ENCODE peak calls at places on chromosome 19, in four cellular contexts. Z is ovary, C is AG04450, P is tibial nerve. Y is an unnamed sample. For H3K27me3, the result is how much of the 10 kb centered on the place peaks cover.

GRCh38 chr19:6017576-6017975 is 39.6 kb upstream of the RANBP3 start:
- DNase-seq in Z (no peak), C (no peak), P (no peak), Y (no peak)

GRCh38 chr19:6736169-6736916 is 1.0 kb downstream of the GPR108 start:
- DNase-seq in Z (peak), C (peak), P (peak), Y (peak)

GRCh38 chr19:28018499-28018898 is 1194.5 kb downstream of the UQCRFS1 start:
- DNase-seq in Z (no peak), C (no peak), P (no peak), Y (no peak)

GRCh38 chr19:3323026-3323425 is 43.4 kb upstream of the NFIC start:
- DNase-seq in Z (no peak), C (no peak), P (no peak), Y (no peak)

GRCh38 chr19:43416951-43417623 is 2.4 kb downstream of the TEX101 start:
- DNase-seq in Z (no peak), C (no peak), P (no peak), Y (no peak)

GRCh38 chr19:5268801-5269200 is 71.8 kb downstream of the PTPRS start:
- DNase-seq in Z (no peak), C (no peak), P (no peak), Y (no peak)

GRCh38 chr19:19737559-19738332 is 4.8 kb upstream of the ZNF14 start:
- DNase-seq in Z (no peak), C (no peak), P (no peak), Y (no peak)

GRCh38 chr19:42596391-42597071 is 1.8 kb upstream of the CEACAM8 start:
- DNase-seq in Z (no peak), C (no peak), P (no peak), Y (peak)

GRCh38 chr19:46718934-46719551 is 2.1 kb upstream of the PRKD2 start:
- DNase-seq in Z (no peak), C (no peak), P (no peak), Y (no peak)

GRCh38 chr19:6733338-6734095 is 3.9 kb downstream of the GPR108 start:
- DNase-seq in Z (no peak), C (no peak), P (no peak), Y (no peak)

GRCh38 chr19:35264281-35265125 is 4.3 kb upstream of the USF2 start:
- DNase-seq in Z (no peak), C (no peak), P (no peak), Y (no peak)

GRCh38 chr19:35220315-35220921 is 8.1 kb downstream of the FAM187B start:
- DNase-seq in Z (no peak), C (no peak), P (no peak), Y (no peak)

GRCh38 chr19:53881482-53882390 is at the start of gene PRKCG:
- DNase-seq in Z (no peak), C (no peak), P (no peak), Y (no peak)

GRCh38 chr19:33273881-33274662 is 28.3 kb downstream of the CEBPA start:
- DNase-seq in Z (no peak), C (peak), P (peak), Y (peak)

GRCh38 chr19:52270266-52270885 is 989 bp downstream of the ZNF766 start:
- DNase-seq in Z (no peak), C (no peak), P (no peak), Y (peak)

GRCh38 chr19:42480335-42481095 is 37.8 kb upstream of the CXCL17 start:
- DNase-seq in Z (no peak), C (no peak), P (no peak), Y (no peak)

GRCh38 chr19:5480427-5480836 is 25.2 kb downstream of the ZNRF4 start:
- DNase-seq in Z (no peak), C (no peak), P (no peak), Y (no peak)

GRCh38 chr19:46100344-46100743 is 24.1 kb downstream of the IGFL3 start:
- DNase-seq in Z (no peak), C (no peak), P (no peak), Y (no peak)

GRCh38 chr19:14381689-14382474 is 638 bp downstream of the ADGRE5 start:
- DNase-seq in Z (peak), C (no peak), P (peak), Y (peak)

GRCh38 chr19:35330475-35330874 is 1.5 kb downstream of the CD22 start:
- DNase-seq in Z (no peak), C (no peak), P (no peak), Y (no peak)

GRCh38 chr19:8466018-8466417 is 21.2 kb downstream of the HNRNPM start:
- DNase-seq in Z (no peak), C (peak), P (no peak), Y (no peak)

GRCh38 chr19:23882493-23882892 is 32.2 kb upstream of the ZNF726 start:
- DNase-seq in Z (no peak), C (no peak), P (no peak), Y (no peak)

GRCh38 chr19:19627716-19628498 is at the start of gene LPAR2:
- DNase-seq in Z (peak), C (no peak), P (no peak), Y (no peak)

GRCh38 chr19:54096642-54097106 is 3.9 kb downstream of the OSCAR start:
- DNase-seq in Z (no peak), C (no peak), P (peak), Y (peak)

GRCh38 chr19:46654621-46655152 is 6.3 kb downstream of the DACT3 start:
- DNase-seq in Z (no peak), C (no peak), P (no peak), Y (no peak)

GRCh38 chr19:45601115-45601514 is 897 bp downstream of the GPR4 start:
- DNase-seq in Z (no peak), C (no peak), P (no peak), Y (no peak)

GRCh38 chr19:44757057-44757734 is 8.7 kb downstream of the BCL3 start:
- DNase-seq in Z (peak), C (no peak), P (peak), Y (no peak)

GRCh38 chr19:34135033-34135370 is 37.3 kb upstream of the LSM14A start:
- DNase-seq in Z (no peak), C (no peak), P (no peak), Y (no peak)

GRCh38 chr19:5313307-5313706 is 27.3 kb downstream of the PTPRS start:
- DNase-seq in Z (no peak), C (no peak), P (no peak), Y (no peak)

GRCh38 chr19:35703343-35703742 is 1.0 kb upstream of the ZBTB32 start:
- DNase-seq in Z (no peak), C (no peak), P (no peak), Y (no peak)

DNA sequence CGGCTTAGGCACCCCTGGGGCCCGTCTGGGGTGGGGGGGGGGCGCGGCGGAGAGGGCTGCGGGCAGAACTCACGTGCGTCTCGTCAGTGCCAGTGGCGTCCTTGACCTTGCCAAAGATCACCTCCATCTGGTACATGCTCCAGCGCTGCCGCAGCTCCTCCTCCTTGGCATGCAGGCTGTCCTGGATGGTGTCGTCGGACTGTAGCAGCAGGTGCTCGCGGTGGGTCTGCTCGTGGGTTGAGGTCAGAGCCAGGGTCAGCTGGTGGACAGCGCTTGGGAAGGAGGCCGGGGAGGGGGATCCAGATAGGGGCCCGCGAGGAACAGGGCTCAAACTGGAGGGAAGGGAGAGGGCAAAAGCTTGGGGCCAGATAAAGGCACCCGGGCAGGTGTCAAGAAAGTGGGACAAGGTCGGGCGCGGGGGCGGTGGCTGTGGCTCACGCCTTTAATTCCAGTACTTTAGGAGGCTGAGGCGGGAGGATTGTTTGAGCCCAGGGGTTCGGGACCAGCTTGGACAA is 4.7 kb upstream of the RGL3 start:
- DNase-seq in Z (no peak), C (no peak), P (no peak), Y (no peak)
- H3K27me3 ChIP-seq in Z (under half), C (under half), P (under half), Y (under half)

GRCh38 chr19:591099-591958 is 1.6 kb downstream of the HCN2 start:
- DNase-seq in Z (no peak), C (no peak), P (no peak), Y (no peak)
- H3K27me3 ChIP-seq in Z (under half), C (under half), P (under half), Y (under half)

GRCh38 chr19:50925734-50926133 is 14.5 kb upstream of the KLK4 start:
- DNase-seq in Z (no peak), C (no peak), P (no peak), Y (no peak)
- H3K27me3 ChIP-seq in Z (under half), C (under half), P (under half), Y (under half)

GRCh38 chr19:49830766-49831165 is 12.7 kb downstream of the MED25 start:
- DNase-seq in Z (no peak), C (no peak), P (no peak), Y (no peak)

GRCh38 chr19:49827034-49827433 is 8.9 kb downstream of the MED25 start:
- DNase-seq in Z (no peak), C (no peak), P (no peak), Y (no peak)

GRCh38 chr19:49829200-49829599 is 11.1 kb downstream of the MED25 start:
- DNase-seq in Z (no peak), C (no peak), P (no peak), Y (no peak)

GRCh38 chr19:49831592-49831991 is 13.5 kb downstream of the MED25 start:
- DNase-seq in Z (no peak), C (no peak), P (no peak), Y (peak)

GRCh38 chr19:49829721-49830120 is 11.6 kb downstream of the MED25 start:
- DNase-seq in Z (no peak), C (no peak), P (no peak), Y (no peak)
- H3K27me3 ChIP-seq in Z (under half), C (under half), P (under half), Y (under half)

DNA sequence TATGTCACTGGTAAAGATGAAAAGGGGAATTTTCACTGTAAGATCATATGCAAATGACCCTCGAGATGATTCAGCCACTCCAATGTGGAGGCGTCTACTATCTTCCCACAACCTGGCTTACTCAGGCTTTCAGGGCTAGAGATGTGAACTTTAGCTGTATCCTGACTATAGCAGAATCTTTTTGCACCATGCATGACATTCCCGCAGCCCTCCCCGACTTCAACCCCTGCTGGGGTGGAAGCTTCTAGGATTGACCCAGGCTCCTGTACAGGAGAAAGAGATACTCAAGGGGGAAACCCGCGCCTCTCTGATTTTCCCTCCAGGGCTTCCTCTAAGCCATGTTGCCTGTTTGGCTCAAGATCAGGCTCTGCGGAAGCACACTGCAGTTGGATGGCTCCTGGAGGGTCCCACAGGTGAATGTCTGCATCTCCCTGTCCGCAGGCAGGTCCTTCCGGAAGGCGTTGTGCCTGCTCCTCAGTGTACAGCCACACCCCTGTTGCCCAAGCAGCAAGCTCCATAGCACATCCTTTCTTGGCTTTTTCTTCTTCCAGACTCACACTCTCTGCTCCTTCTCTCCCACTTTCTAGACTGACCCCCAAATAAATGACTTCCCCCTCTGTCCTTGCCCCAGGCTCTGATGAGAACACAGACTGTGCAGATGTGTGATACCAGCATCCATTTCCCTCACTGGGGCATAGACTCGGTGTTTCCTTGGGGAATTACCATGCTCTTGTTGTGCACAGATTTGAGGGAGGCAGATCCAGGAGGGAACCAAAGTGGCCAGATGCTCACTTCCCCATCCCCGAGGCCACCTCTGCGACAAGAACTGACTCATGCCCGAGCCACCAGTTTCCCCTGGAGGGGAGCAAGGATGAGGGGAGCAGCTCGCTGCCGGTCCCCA is 29.1 kb upstream of the POP4 start:
- DNase-seq in Z (no peak), C (no peak), P (no peak), Y (no peak)
- H3K27me3 ChIP-seq in Z (under half), C (under half), P (under half), Y (under half)

GRCh38 chr19:39310558-39311311 is 9.9 kb downstream of the LRFN1 start:
- DNase-seq in Z (no peak), C (no peak), P (no peak), Y (no peak)
- H3K27me3 ChIP-seq in Z (under half), C (under half), P (under half), Y (under half)

GRCh38 chr19:31347828-31348314 is 1.4 kb downstream of the TSHZ3 start:
- DNase-seq in Z (peak), C (no peak), P (peak), Y (no peak)

GRCh38 chr19:31350033-31350692 is 927 bp upstream of the TSHZ3 start:
- DNase-seq in Z (peak), C (no peak), P (no peak), Y (no peak)

GRCh38 chr19:31347356-31347755 is 1.9 kb downstream of the TSHZ3 start:
- DNase-seq in Z (no peak), C (no peak), P (no peak), Y (no peak)

GRCh38 chr19:31349160-31349881 is at the start of gene TSHZ3:
- DNase-seq in Z (peak), C (no peak), P (peak), Y (peak)

DNA sequence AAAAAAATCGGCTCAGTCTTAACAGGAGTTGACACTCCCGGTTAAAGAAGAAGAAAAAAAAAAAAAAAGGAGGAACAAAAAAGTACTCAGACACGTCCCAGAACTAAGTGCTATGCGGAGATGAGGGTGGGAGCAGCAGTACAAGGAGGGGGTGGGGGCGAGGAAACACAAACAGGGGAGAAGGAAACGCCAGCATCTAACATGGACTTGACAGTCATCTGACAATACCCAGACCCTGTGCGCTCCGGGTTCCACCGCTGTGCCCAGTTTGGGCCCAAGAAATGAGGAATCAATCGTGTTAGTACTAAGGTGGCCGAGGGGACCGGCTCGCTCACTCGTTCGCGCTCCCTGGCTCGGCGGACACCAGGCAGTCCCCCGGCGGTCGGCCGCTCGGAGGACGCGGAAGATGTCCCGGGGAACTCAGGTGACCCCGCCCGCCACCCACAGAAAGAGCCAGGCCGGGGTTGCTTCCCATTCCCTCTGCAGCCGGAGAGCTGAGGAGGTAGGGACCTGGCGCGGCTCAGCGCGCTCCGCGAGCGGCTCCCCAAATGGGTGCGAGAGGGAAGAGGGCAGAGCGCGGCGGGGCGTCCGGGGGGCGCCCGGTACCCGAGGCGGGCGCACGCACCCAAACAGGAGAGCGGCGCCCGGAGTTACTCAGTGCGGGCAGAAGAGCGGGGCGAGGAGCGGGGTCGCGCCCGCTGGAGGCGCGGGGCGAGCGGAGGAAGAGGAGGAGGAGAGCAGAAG is 648 bp downstream of the TSHZ3 start:
- DNase-seq in Z (peak), C (no peak), P (peak), Y (no peak)
- H3K27me3 ChIP-seq in Z (under half), C (under half), P (under half), Y (under half)

GRCh38 chr19:1513492-1514294 is 874 bp upstream of the ADAMTSL5 start:
- DNase-seq in Z (no peak), C (no peak), P (no peak), Y (peak)
- H3K27me3 ChIP-seq in Z (under half), C (under half), P (under half), Y (under half)

GRCh38 chr19:18126097-18126496 is 26.9 kb upstream of the PIK3R2 start:
- DNase-seq in Z (no peak), C (no peak), P (no peak), Y (no peak)

GRCh38 chr19:18122860-18123795 is 25.6 kb downstream of the MAST3 start:
- DNase-seq in Z (no peak), C (no peak), P (no peak), Y (peak)

GRCh38 chr19:18122424-18122823 is 24.8 kb downstream of the MAST3 start:
- DNase-seq in Z (no peak), C (no peak), P (no peak), Y (peak)

GRCh38 chr19:18121166-18121565 is 23.6 kb downstream of the MAST3 start:
- DNase-seq in Z (no peak), C (no peak), P (no peak), Y (no peak)

GRCh38 chr19:18123819-18124218 is 26.2 kb downstream of the MAST3 start:
- DNase-seq in Z (no peak), C (no peak), P (no peak), Y (no peak)
- H3K27me3 ChIP-seq in Z (under half), C (under half), P (under half), Y (under half)

DNA sequence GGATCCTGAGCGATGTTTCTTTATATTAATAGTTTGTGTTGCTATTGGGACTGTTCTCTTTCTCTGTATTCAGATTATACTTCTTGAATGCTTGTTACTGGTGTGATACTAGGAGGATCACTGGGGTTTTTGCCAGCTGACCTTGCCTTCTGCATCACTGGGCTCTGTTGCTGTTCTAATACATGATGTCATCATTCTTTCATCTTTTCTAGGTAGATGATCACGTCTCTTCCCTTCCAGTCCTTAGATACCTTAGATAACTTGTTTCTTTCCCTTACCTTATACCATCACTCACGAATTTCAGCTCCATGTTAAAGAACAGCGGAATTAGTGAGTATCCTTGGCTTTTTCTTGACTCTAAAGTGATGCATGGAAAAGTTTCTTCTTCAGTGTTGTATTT is at the start of gene OR10H3:
- DNase-seq in Z (no peak), C (no peak), P (no peak), Y (no peak)
- H3K27me3 ChIP-seq in Z (under half), C (under half), P (under half), Y (under half)